ENCODE peak calls at places on chromosomes 2 and 18, in ten cellular contexts. V is A549; M is activated T-helper 17 cell treated with anti-CD3 and anti-CD28 coated beads, Interleukin-2, amount 50 U/mL, for 72 hours; Y is GM12878; E is RWPE2; U is left lung; G is HepG2; B is activated T-cell treated with anti-CD3 and anti-CD28 coated beads, Interleukin-2, amount 50 U/mL, for 4 hours; R is omental fat pad; J is activated naive CD8-positive, alpha-beta T cell treated with anti-CD3 and anti-CD28 coated beads, Interleukin-2, amount 50 U/mL, for 24 hours. A is an unnamed sample.
A peak's percentile ranks its signal among the peaks of the same experiment; 100 is the strongest.

GRCh38 chr2:233035426-233036161 is 3.1 kb downstream of the NEU2 start:
- ATAC-seq in V (no peak), B (no peak), Y (no peak), J (no peak), U (no peak), R (no peak), G (no peak), M (no peak), E (no peak), A (no peak)

GRCh38 chr18:8808001-8808400 is 102.6 kb downstream of the MTCL1 start:
- ATAC-seq in U (no peak), R (no peak), V (no peak), E (no peak), G (no peak), B (no peak), M (no peak), J (no peak), Y (no peak), A (no peak)

GRCh38 chr2:128159437-128159836 is 68.4 kb downstream of the UGGT1 start:
- ATAC-seq in J (no peak), Y (no peak), R (no peak), M (no peak), G (no peak), E (no peak), V (no peak), U (no peak), B (no peak), A (no peak)

GRCh38 chr2:74026674-74027294 is 42.1 kb downstream of the TET3 start:
- ATAC-seq in V (no peak), R (no peak), G (no peak), J (no peak), Y (peak; percentile 52), U (peak; percentile 49), M (no peak), B (no peak), E (no peak), A (peak; percentile 45)

GRCh38 chr2:157557770-157558169 is 70.9 kb downstream of the ACVR1C start:
- ATAC-seq in J (no peak), B (no peak), V (no peak), G (no peak), M (peak; percentile 14), R (no peak), U (no peak), Y (no peak), E (no peak), A (no peak)

GRCh38 chr18:23805898-23806297 is 116.6 kb downstream of the LAMA3 start:
- ATAC-seq in M (peak; percentile 72), G (no peak), U (peak; percentile 25), R (no peak), E (no peak), V (no peak), Y (no peak), J (no peak), B (no peak), A (no peak)

GRCh38 chr2:232960862-232961261 is 52.2 kb downstream of the NGEF start:
- ATAC-seq in G (no peak), R (no peak), J (no peak), M (no peak), Y (no peak), V (no peak), U (no peak), B (no peak), E (peak; percentile 69), A (no peak)

GRCh38 chr2:84711651-84712050 is 169.2 kb downstream of the TRABD2A start:
- ATAC-seq in J (no peak), M (no peak), U (no peak), V (no peak), E (no peak), G (peak; percentile 46), Y (no peak), R (no peak), B (no peak), A (no peak)

GRCh38 chr2:238080518-238080917 is 19.6 kb upstream of the ESPNL start:
- ATAC-seq in J (no peak), E (no peak), B (no peak), V (no peak), G (no peak), U (no peak), M (no peak), Y (no peak), R (no peak), A (no peak)